ENCODE peak calls at places on chromosome 9, in six cellular contexts. I, D, O, P, A and Z are unnamed samples.

GRCh38 chr9:14380061-14380836 is 66.3 kb upstream of the NFIB start:
- DNase-seq in I (no peak), D (no peak), O (no peak), P (no peak), A (no peak), Z (no peak)

GRCh38 chr9:4415281-4415680 is 75.0 kb upstream of the SLC1A1 start:
- DNase-seq in I (no peak), D (no peak), O (no peak), P (no peak), A (no peak), Z (no peak)

GRCh38 chr9:121358747-121359146 is 11.3 kb downstream of the STOM start:
- DNase-seq in I (no peak), D (no peak), O (no peak), P (no peak), A (no peak), Z (no peak)

GRCh38 chr9:16628421-16628820 is 242.0 kb downstream of the BNC2 start:
- DNase-seq in I (no peak), D (no peak), O (no peak), P (no peak), A (no peak), Z (no peak)

GRCh38 chr9:20391208-20391607 is 231.1 kb downstream of the MLLT3 start:
- DNase-seq in I (no peak), D (no peak), O (no peak), P (no peak), A (no peak), Z (no peak)

GRCh38 chr9:37938121-37938906 is 34.4 kb upstream of the SLC25A51 start:
- DNase-seq in I (no peak), D (no peak), O (no peak), P (no peak), A (no peak), Z (no peak)

GRCh38 chr9:652896-653295 is 188.6 kb upstream of the DMRT1 start:
- DNase-seq in I (no peak), D (no peak), O (no peak), P (no peak), A (peak), Z (no peak)

GRCh38 chr9:101443358-101443757 is 7.8 kb upstream of the ALDOB start:
- DNase-seq in I (no peak), D (no peak), O (no peak), P (no peak), A (no peak), Z (no peak)

GRCh38 chr9:111937781-111938426 is 41.3 kb downstream of the UGCG start:
- DNase-seq in I (peak), D (peak), O (peak), P (no peak), A (peak), Z (no peak)

GRCh38 chr9:107940622-107941021 is 451.1 kb upstream of the KLF4 start:
- DNase-seq in I (no peak), D (no peak), O (no peak), P (no peak), A (no peak), Z (no peak)

GRCh38 chr9:119289740-119290139 is 79.5 kb downstream of the BRINP1 start:
- DNase-seq in I (no peak), D (peak), O (peak), P (peak), A (peak), Z (peak)

GRCh38 chr9:95129651-95130291 is 187.7 kb downstream of the FANCC start:
- DNase-seq in I (no peak), D (no peak), O (no peak), P (no peak), A (no peak), Z (no peak)

GRCh38 chr9:110545705-110546104 is 33.8 kb downstream of the SVEP1 start:
- DNase-seq in I (no peak), D (no peak), O (no peak), P (no peak), A (no peak), Z (no peak)

GRCh38 chr9:122446819-122447484 is 30.8 kb downstream of the OR1J1 start:
- DNase-seq in I (no peak), D (no peak), O (no peak), P (no peak), A (no peak), Z (no peak)

GRCh38 chr9:7892975-7893374 is 93.4 kb upstream of the DMAC1 start:
- DNase-seq in I (no peak), D (no peak), O (no peak), P (no peak), A (no peak), Z (no peak)

GRCh38 chr9:111926421-111926875 is 29.8 kb downstream of the UGCG start:
- DNase-seq in I (peak), D (peak), O (peak), P (no peak), A (peak), Z (peak)

GRCh38 chr9:124306098-124306735 is 48.5 kb downstream of the NEK6 start:
- DNase-seq in I (no peak), D (no peak), O (no peak), P (peak), A (no peak), Z (peak)